ENCODE peak calls at places on chromosome 2, in five cellular contexts. One of them, this sample, is unnamed. For H3K4me1 and H3K27me3, the result is how much of the 10 kb centered on the place peaks cover.

GRCh38 chr2:230877737-230878598 is 13.2 kb downstream of the ITM2C start:
- DNase-seq in left ventricle myocardium inferior: no peak
- DNase-seq in MM.1S: no peak
- DNase-seq in neuronal stem cell: no peak
- DNase-seq in colonic mucosa: no peak
- DNase-seq in this sample: no peak

GRCh38 chr2:96517079-96517478 is 11.9 kb upstream of the NEURL3 start:
- DNase-seq in left ventricle myocardium inferior: no peak
- DNase-seq in MM.1S: no peak
- DNase-seq in neuronal stem cell: no peak
- DNase-seq in colonic mucosa: no peak
- DNase-seq in this sample: no peak

GRCh38 chr2:10124538-10125045 is 2.1 kb downstream of the RRM2 start:
- DNase-seq in left ventricle myocardium inferior: no peak
- DNase-seq in MM.1S: peak
- DNase-seq in neuronal stem cell: peak
- DNase-seq in colonic mucosa: peak
- DNase-seq in this sample: no peak

GRCh38 chr2:241540766-241541561 is 17.6 kb upstream of the BOK start:
- DNase-seq in left ventricle myocardium inferior: peak
- DNase-seq in MM.1S: no peak
- DNase-seq in neuronal stem cell: peak
- DNase-seq in colonic mucosa: peak
- DNase-seq in this sample: peak

GRCh38 chr2:88556026-88556425 is 71.2 kb downstream of the EIF2AK3 start:
- DNase-seq in left ventricle myocardium inferior: no peak
- DNase-seq in MM.1S: no peak
- DNase-seq in neuronal stem cell: no peak
- DNase-seq in colonic mucosa: no peak
- DNase-seq in this sample: no peak

GRCh38 chr2:223545830-223546229 is 56.3 kb downstream of the SCG2 start:
- DNase-seq in left ventricle myocardium inferior: no peak
- DNase-seq in MM.1S: no peak
- DNase-seq in neuronal stem cell: no peak
- DNase-seq in colonic mucosa: no peak
- DNase-seq in this sample: no peak

GRCh38 chr2:30026091-30027055 is 105.0 kb upstream of the ALK start:
- DNase-seq in left ventricle myocardium inferior: peak
- DNase-seq in MM.1S: no peak
- DNase-seq in neuronal stem cell: peak
- DNase-seq in colonic mucosa: no peak
- DNase-seq in this sample: peak

GRCh38 chr2:9107168-9108025 is 99.2 kb upstream of the ASAP2 start:
- DNase-seq in left ventricle myocardium inferior: no peak
- DNase-seq in MM.1S: no peak
- DNase-seq in neuronal stem cell: no peak
- DNase-seq in colonic mucosa: peak
- DNase-seq in this sample: no peak

GRCh38 chr2:30267576-30267975 is 36.2 kb downstream of the LBH start:
- DNase-seq in left ventricle myocardium inferior: no peak
- DNase-seq in MM.1S: peak
- DNase-seq in neuronal stem cell: no peak
- DNase-seq in colonic mucosa: no peak
- DNase-seq in this sample: no peak

GRCh38 chr2:46970334-46971288 is 55.0 kb upstream of the MCFD2 start:
- DNase-seq in left ventricle myocardium inferior: peak
- DNase-seq in MM.1S: no peak
- DNase-seq in neuronal stem cell: no peak
- DNase-seq in colonic mucosa: peak
- DNase-seq in this sample: peak

GRCh38 chr2:158967731-158968395 is 577 bp upstream of the TANC1 start:
- DNase-seq in left ventricle myocardium inferior: peak
- DNase-seq in MM.1S: no peak
- DNase-seq in neuronal stem cell: peak
- DNase-seq in colonic mucosa: peak
- DNase-seq in this sample: peak

GRCh38 chr2:199329466-199329865 is 128.3 kb downstream of the SATB2 start:
- DNase-seq in left ventricle myocardium inferior: no peak
- DNase-seq in MM.1S: no peak
- DNase-seq in neuronal stem cell: no peak
- DNase-seq in colonic mucosa: no peak
- DNase-seq in this sample: no peak

GRCh38 chr2:63034575-63034974 is 16.1 kb upstream of the OTX1 start:
- DNase-seq in left ventricle myocardium inferior: no peak
- DNase-seq in MM.1S: no peak
- DNase-seq in neuronal stem cell: no peak
- DNase-seq in colonic mucosa: no peak
- DNase-seq in this sample: no peak

GRCh38 chr2:57696016-57696415 is 350.6 kb upstream of the VRK2 start:
- DNase-seq in left ventricle myocardium inferior: no peak
- DNase-seq in MM.1S: no peak
- DNase-seq in neuronal stem cell: no peak
- DNase-seq in colonic mucosa: no peak
- DNase-seq in this sample: no peak

GRCh38 chr2:37713258-37713700 is 41.8 kb upstream of the CDC42EP3 start:
- DNase-seq in left ventricle myocardium inferior: no peak
- DNase-seq in MM.1S: peak
- DNase-seq in neuronal stem cell: no peak
- DNase-seq in colonic mucosa: no peak
- DNase-seq in this sample: no peak

GRCh38 chr2:167940745-167941507 is 306.5 kb downstream of the STK39 start:
- DNase-seq in left ventricle myocardium inferior: no peak
- DNase-seq in MM.1S: no peak
- DNase-seq in neuronal stem cell: no peak
- DNase-seq in colonic mucosa: no peak
- DNase-seq in this sample: no peak

GRCh38 chr2:188076149-188077056 is 215.3 kb upstream of the GULP1 start:
- DNase-seq in left ventricle myocardium inferior: no peak
- DNase-seq in MM.1S: no peak
- DNase-seq in neuronal stem cell: no peak
- DNase-seq in colonic mucosa: no peak
- DNase-seq in this sample: no peak

GRCh38 chr2:191573216-191573615 is 104.7 kb upstream of the NABP1 start:
- DNase-seq in left ventricle myocardium inferior: no peak
- DNase-seq in MM.1S: no peak
- DNase-seq in neuronal stem cell: no peak
- DNase-seq in colonic mucosa: no peak
- DNase-seq in this sample: no peak

GRCh38 chr2:161992526-161992925 is 81.5 kb downstream of the DPP4 start:
- DNase-seq in left ventricle myocardium inferior: no peak
- DNase-seq in MM.1S: peak
- DNase-seq in neuronal stem cell: no peak
- DNase-seq in colonic mucosa: no peak
- DNase-seq in this sample: no peak

GRCh38 chr2:126895336-126895735 is 3.4 kb upstream of the TEX51 start:
- DNase-seq in left ventricle myocardium inferior: no peak
- DNase-seq in MM.1S: no peak
- DNase-seq in neuronal stem cell: no peak
- DNase-seq in colonic mucosa: peak
- DNase-seq in this sample: no peak

GRCh38 chr2:127014630-127015029 is 92.3 kb downstream of the BIN1 start:
- DNase-seq in left ventricle myocardium inferior: no peak
- DNase-seq in MM.1S: no peak
- DNase-seq in neuronal stem cell: no peak
- DNase-seq in colonic mucosa: no peak
- DNase-seq in this sample: no peak

GRCh38 chr2:149004836-149005235 is 33.7 kb upstream of the LYPD6B start:
- DNase-seq in left ventricle myocardium inferior: no peak
- DNase-seq in MM.1S: no peak
- DNase-seq in neuronal stem cell: no peak
- DNase-seq in colonic mucosa: no peak
- DNase-seq in this sample: no peak

GRCh38 chr2:2992622-2993021 is 385.0 kb downstream of the EIPR1 start:
- DNase-seq in left ventricle myocardium inferior: no peak
- DNase-seq in MM.1S: no peak
- DNase-seq in neuronal stem cell: no peak
- DNase-seq in colonic mucosa: no peak
- DNase-seq in this sample: no peak

GRCh38 chr2:31335921-31336570 is 78.5 kb downstream of the XDH start:
- DNase-seq in left ventricle myocardium inferior: no peak
- DNase-seq in MM.1S: no peak
- DNase-seq in neuronal stem cell: no peak
- DNase-seq in colonic mucosa: no peak
- DNase-seq in this sample: no peak

GRCh38 chr2:205660521-205661124 is 21.7 kb upstream of the NRP2 start:
- DNase-seq in left ventricle myocardium inferior: no peak
- DNase-seq in MM.1S: no peak
- DNase-seq in neuronal stem cell: no peak
- DNase-seq in colonic mucosa: no peak
- DNase-seq in this sample: no peak

GRCh38 chr2:100104718-100105677 is 37.4 kb downstream of the AFF3 start:
- DNase-seq in left ventricle myocardium inferior: peak
- DNase-seq in MM.1S: no peak
- DNase-seq in neuronal stem cell: peak
- DNase-seq in colonic mucosa: no peak
- DNase-seq in this sample: peak

GRCh38 chr2:67782443-67782842 is 280.4 kb downstream of the C1D start:
- DNase-seq in left ventricle myocardium inferior: no peak
- DNase-seq in MM.1S: no peak
- DNase-seq in neuronal stem cell: no peak
- DNase-seq in colonic mucosa: no peak
- DNase-seq in this sample: no peak

GRCh38 chr2:118433566-118433965 is 345.3 kb downstream of the INSIG2 start:
- DNase-seq in left ventricle myocardium inferior: no peak
- DNase-seq in MM.1S: no peak
- DNase-seq in neuronal stem cell: no peak
- DNase-seq in colonic mucosa: no peak
- DNase-seq in this sample: no peak

GRCh38 chr2:99822487-99823218 is 319.7 kb downstream of the AFF3 start:
- DNase-seq in left ventricle myocardium inferior: no peak
- DNase-seq in MM.1S: no peak
- DNase-seq in neuronal stem cell: peak
- DNase-seq in colonic mucosa: no peak
- DNase-seq in this sample: no peak

GRCh38 chr2:201353116-201353515 is 4.0 kb downstream of the FLACC1 start:
- DNase-seq in left ventricle myocardium inferior: no peak
- DNase-seq in MM.1S: no peak
- DNase-seq in neuronal stem cell: no peak
- DNase-seq in colonic mucosa: no peak
- DNase-seq in this sample: no peak

GRCh38 chr2:85011098-85011497 is 40.1 kb downstream of the KCMF1 start:
- DNase-seq in left ventricle myocardium inferior: no peak
- DNase-seq in MM.1S: no peak
- DNase-seq in neuronal stem cell: no peak
- DNase-seq in colonic mucosa: no peak
- DNase-seq in this sample: no peak

GRCh38 chr2:85009019-85009618 is 38.2 kb downstream of the KCMF1 start:
- DNase-seq in left ventricle myocardium inferior: no peak
- DNase-seq in MM.1S: no peak
- DNase-seq in neuronal stem cell: no peak
- DNase-seq in colonic mucosa: no peak
- DNase-seq in this sample: no peak

GRCh38 chr2:85012855-85013254 is 41.9 kb downstream of the KCMF1 start:
- DNase-seq in left ventricle myocardium inferior: no peak
- DNase-seq in MM.1S: no peak
- DNase-seq in neuronal stem cell: no peak
- DNase-seq in colonic mucosa: no peak
- DNase-seq in this sample: no peak

GRCh38 chr2:85012431-85012830 is 41.5 kb downstream of the KCMF1 start:
- DNase-seq in left ventricle myocardium inferior: no peak
- DNase-seq in MM.1S: no peak
- DNase-seq in neuronal stem cell: no peak
- DNase-seq in colonic mucosa: no peak
- DNase-seq in this sample: no peak

GRCh38 chr2:85011747-85012146 is 40.8 kb downstream of the KCMF1 start:
- DNase-seq in left ventricle myocardium inferior: no peak
- DNase-seq in MM.1S: no peak
- DNase-seq in neuronal stem cell: no peak
- DNase-seq in colonic mucosa: no peak
- DNase-seq in this sample: no peak
- H3K4me1 ChIP-seq in left ventricle myocardium inferior: half or more
- H3K4me1 ChIP-seq in MM.1S: under half
- H3K4me1 ChIP-seq in neuronal stem cell: under half
- H3K4me1 ChIP-seq in colonic mucosa: under half
- H3K4me1 ChIP-seq in this sample: under half

GRCh38 chr2:72927619-72928537 is 10.6 kb downstream of the EMX1 start:
- DNase-seq in left ventricle myocardium inferior: no peak
- DNase-seq in MM.1S: no peak
- DNase-seq in neuronal stem cell: no peak
- DNase-seq in colonic mucosa: no peak
- DNase-seq in this sample: no peak
- H3K27me3 ChIP-seq in left ventricle myocardium inferior: half or more
- H3K27me3 ChIP-seq in MM.1S: under half
- H3K27me3 ChIP-seq in neuronal stem cell: under half
- H3K27me3 ChIP-seq in colonic mucosa: half or more
- H3K27me3 ChIP-seq in this sample: under half

GRCh38 chr2:60548844-60549243 is 4.6 kb downstream of the BCL11A start:
- DNase-seq in left ventricle myocardium inferior: no peak
- DNase-seq in MM.1S: no peak
- DNase-seq in neuronal stem cell: no peak
- DNase-seq in colonic mucosa: no peak
- DNase-seq in this sample: no peak
- H3K4me3 ChIP-seq in left ventricle myocardium inferior: peak
- H3K4me3 ChIP-seq in MM.1S: peak
- H3K4me3 ChIP-seq in neuronal stem cell: no peak
- H3K4me3 ChIP-seq in colonic mucosa: peak
- H3K4me3 ChIP-seq in this sample: peak

GRCh38 chr2:74578476-74578875 is 24.0 kb downstream of the DOK1 start:
- DNase-seq in left ventricle myocardium inferior: no peak
- DNase-seq in MM.1S: no peak
- DNase-seq in neuronal stem cell: no peak
- DNase-seq in colonic mucosa: no peak
- DNase-seq in this sample: no peak

GRCh38 chr2:74577448-74577847 is 22.9 kb downstream of the DOK1 start:
- DNase-seq in left ventricle myocardium inferior: no peak
- DNase-seq in MM.1S: no peak
- DNase-seq in neuronal stem cell: no peak
- DNase-seq in colonic mucosa: no peak
- DNase-seq in this sample: peak

GRCh38 chr2:74576830-74577229 is 22.3 kb downstream of the DOK1 start:
- DNase-seq in left ventricle myocardium inferior: no peak
- DNase-seq in MM.1S: no peak
- DNase-seq in neuronal stem cell: no peak
- DNase-seq in colonic mucosa: no peak
- DNase-seq in this sample: no peak

GRCh38 chr2:74575320-74575719 is 20.8 kb downstream of the DOK1 start:
- DNase-seq in left ventricle myocardium inferior: no peak
- DNase-seq in MM.1S: no peak
- DNase-seq in neuronal stem cell: no peak
- DNase-seq in colonic mucosa: no peak
- DNase-seq in this sample: no peak

DNA sequence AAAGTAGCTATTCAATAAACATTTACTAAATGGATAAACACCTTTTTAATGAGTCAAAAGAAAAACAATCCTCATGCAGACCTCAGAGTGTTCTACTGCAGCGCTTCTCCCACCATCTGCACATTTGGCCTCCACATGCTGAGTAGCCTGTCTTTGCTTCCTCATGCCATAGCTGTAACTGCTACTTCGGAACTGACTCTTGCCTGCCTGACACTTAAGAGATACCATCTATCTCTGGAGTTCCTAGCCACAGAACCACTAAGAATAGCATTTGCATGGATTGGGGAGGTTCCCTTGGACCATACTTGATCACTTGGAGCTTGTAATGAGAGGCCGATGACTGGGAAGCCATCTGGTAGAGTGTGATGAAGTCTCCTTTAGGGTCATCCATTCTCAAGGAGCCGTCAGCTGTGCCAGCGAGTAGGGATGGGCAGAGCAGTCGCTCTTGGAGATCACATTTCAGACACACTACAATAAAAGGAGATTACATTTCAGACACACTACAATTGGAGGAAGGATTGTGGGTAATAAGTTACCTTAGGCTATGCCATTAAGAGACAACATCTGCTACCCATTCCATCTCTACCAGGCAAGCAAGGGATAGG is 21.7 kb downstream of the DOK1 start:
- DNase-seq in left ventricle myocardium inferior: no peak
- DNase-seq in MM.1S: no peak
- DNase-seq in neuronal stem cell: no peak
- DNase-seq in colonic mucosa: no peak
- DNase-seq in this sample: no peak
- H3K4me1 ChIP-seq in left ventricle myocardium inferior: under half
- H3K4me1 ChIP-seq in MM.1S: under half
- H3K4me1 ChIP-seq in neuronal stem cell: under half
- H3K4me1 ChIP-seq in colonic mucosa: under half
- H3K4me1 ChIP-seq in this sample: under half

This sample was measured in right cardiac atrium.